ENCODE peak calls at places on chromosomes 1 and 21, in five cellular contexts. One of them, this sample, is unnamed.

GRCh38 chr1:109882288-109883245 is 28.1 kb upstream of the CSF1 start:
- DNase-seq in breast epithelium: no peak
- DNase-seq in thoracic aorta: no peak
- DNase-seq in neural progenitor cell: no peak
- DNase-seq in CD8-positive, alpha-beta memory T cell: no peak
- DNase-seq in this sample: no peak

GRCh38 chr1:207745839-207746767 is 5.8 kb upstream of the CD46 start:
- DNase-seq in neural progenitor cell: no peak
- DNase-seq in breast epithelium: no peak
- DNase-seq in CD8-positive, alpha-beta memory T cell: no peak
- DNase-seq in thoracic aorta: no peak
- DNase-seq in this sample: no peak

GRCh38 chr1:110756506-110756905 is 81.8 kb upstream of the KCNA3 start:
- DNase-seq in neural progenitor cell: no peak
- DNase-seq in CD8-positive, alpha-beta memory T cell: no peak
- DNase-seq in breast epithelium: no peak
- DNase-seq in thoracic aorta: no peak
- DNase-seq in this sample: no peak

GRCh38 chr1:111538343-111539035 is 35.1 kb upstream of the ADORA3 start:
- DNase-seq in breast epithelium: no peak
- DNase-seq in thoracic aorta: no peak
- DNase-seq in neural progenitor cell: no peak
- DNase-seq in CD8-positive, alpha-beta memory T cell: no peak
- DNase-seq in this sample: no peak

GRCh38 chr1:221823566-221823965 is 81.7 kb upstream of the DUSP10 start:
- DNase-seq in CD8-positive, alpha-beta memory T cell: no peak
- DNase-seq in neural progenitor cell: no peak
- DNase-seq in breast epithelium: no peak
- DNase-seq in thoracic aorta: no peak
- DNase-seq in this sample: no peak

GRCh38 chr1:47713960-47714359 is 276.1 kb downstream of the FOXD2 start:
- DNase-seq in thoracic aorta: no peak
- DNase-seq in breast epithelium: no peak
- DNase-seq in neural progenitor cell: no peak
- DNase-seq in CD8-positive, alpha-beta memory T cell: no peak
- DNase-seq in this sample: no peak

GRCh38 chr21:34971656-34972055 is 77.4 kb downstream of the RUNX1 start:
- DNase-seq in thoracic aorta: no peak
- DNase-seq in neural progenitor cell: no peak
- DNase-seq in breast epithelium: no peak
- DNase-seq in CD8-positive, alpha-beta memory T cell: no peak
- DNase-seq in this sample: no peak

GRCh38 chr1:184272178-184272866 is 114.5 kb upstream of the C1orf21 start:
- DNase-seq in neural progenitor cell: no peak
- DNase-seq in breast epithelium: no peak
- DNase-seq in thoracic aorta: no peak
- DNase-seq in CD8-positive, alpha-beta memory T cell: no peak
- DNase-seq in this sample: no peak

GRCh38 chr1:145946477-145946986 is 11.3 kb downstream of the LIX1L start:
- DNase-seq in thoracic aorta: no peak
- DNase-seq in breast epithelium: no peak
- DNase-seq in CD8-positive, alpha-beta memory T cell: no peak
- DNase-seq in neural progenitor cell: no peak
- DNase-seq in this sample: no peak

GRCh38 chr1:246617768-246618167 is 51.5 kb downstream of the CNST start:
- DNase-seq in CD8-positive, alpha-beta memory T cell: no peak
- DNase-seq in neural progenitor cell: no peak
- DNase-seq in thoracic aorta: no peak
- DNase-seq in breast epithelium: no peak
- DNase-seq in this sample: no peak

GRCh38 chr1:219959540-219960208 is 31.3 kb upstream of the SLC30A10 start:
- DNase-seq in CD8-positive, alpha-beta memory T cell: no peak
- DNase-seq in neural progenitor cell: no peak
- DNase-seq in thoracic aorta: no peak
- DNase-seq in breast epithelium: no peak
- DNase-seq in this sample: no peak

GRCh38 chr1:170776777-170777176 is 112.8 kb downstream of the PRRX1 start:
- DNase-seq in CD8-positive, alpha-beta memory T cell: no peak
- DNase-seq in breast epithelium: no peak
- DNase-seq in neural progenitor cell: no peak
- DNase-seq in thoracic aorta: no peak
- DNase-seq in this sample: no peak

GRCh38 chr1:205733438-205734175 is 16.4 kb downstream of the NUCKS1 start:
- DNase-seq in thoracic aorta: no peak
- DNase-seq in CD8-positive, alpha-beta memory T cell: no peak
- DNase-seq in neural progenitor cell: no peak
- DNase-seq in breast epithelium: no peak
- DNase-seq in this sample: no peak

GRCh38 chr1:155082301-155082940 is 3.8 kb downstream of the EFNA3 start:
- DNase-seq in breast epithelium: no peak
- DNase-seq in neural progenitor cell: peak; percentile 51
- DNase-seq in CD8-positive, alpha-beta memory T cell: no peak
- DNase-seq in thoracic aorta: no peak
- DNase-seq in this sample: no peak

GRCh38 chr1:199646761-199647160 is 380.7 kb upstream of the NR5A2 start:
- DNase-seq in thoracic aorta: no peak
- DNase-seq in CD8-positive, alpha-beta memory T cell: no peak
- DNase-seq in neural progenitor cell: no peak
- DNase-seq in breast epithelium: no peak
- DNase-seq in this sample: no peak

DNA sequence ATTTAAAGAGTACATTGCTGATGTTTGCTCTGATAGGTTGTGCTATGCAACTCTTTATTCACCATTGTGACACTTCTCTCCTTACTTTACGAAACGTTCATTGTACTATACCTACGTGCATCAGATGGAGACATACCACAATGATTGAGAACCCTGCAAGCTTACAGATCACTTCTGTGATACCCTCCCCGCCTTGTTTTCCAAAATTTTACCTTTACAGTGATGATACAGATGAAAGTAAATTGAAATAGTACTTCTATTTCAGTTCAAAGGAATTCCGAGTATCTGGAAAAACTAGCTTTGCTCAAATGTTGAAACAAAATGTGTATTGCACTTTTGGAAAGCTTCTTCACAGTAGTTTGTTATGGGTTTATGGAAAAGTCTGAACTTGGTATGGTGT is 3.3 kb downstream of the OR14K1 start:
- DNase-seq in thoracic aorta: no peak
- DNase-seq in CD8-positive, alpha-beta memory T cell: no peak
- DNase-seq in breast epithelium: no peak
- DNase-seq in neural progenitor cell: no peak
- DNase-seq in this sample: no peak
- H3K9me3 ChIP-seq in thoracic aorta: no peaks in the 10 kb centered on the region
- H3K9me3 ChIP-seq in CD8-positive, alpha-beta memory T cell: no peaks in the 10 kb centered on the region
- H3K9me3 ChIP-seq in breast epithelium: no peaks in the 10 kb centered on the region
- H3K9me3 ChIP-seq in neural progenitor cell: peaks cover 53% of the 10 kb centered on the region
- H3K9me3 ChIP-seq in this sample: no peaks in the 10 kb centered on the region

GRCh38 chr1:215198021-215198420 is 115.5 kb downstream of the KCNK2 start:
- DNase-seq in breast epithelium: no peak
- DNase-seq in neural progenitor cell: no peak
- DNase-seq in CD8-positive, alpha-beta memory T cell: no peak
- DNase-seq in thoracic aorta: no peak
- DNase-seq in this sample: no peak

GRCh38 chr1:215201301-215201700 is 118.8 kb downstream of the KCNK2 start:
- DNase-seq in neural progenitor cell: no peak
- DNase-seq in CD8-positive, alpha-beta memory T cell: no peak
- DNase-seq in thoracic aorta: no peak
- DNase-seq in breast epithelium: no peak
- DNase-seq in this sample: no peak

GRCh38 chr1:215200121-215200520 is 117.6 kb downstream of the KCNK2 start:
- DNase-seq in breast epithelium: no peak
- DNase-seq in neural progenitor cell: no peak
- DNase-seq in CD8-positive, alpha-beta memory T cell: no peak
- DNase-seq in thoracic aorta: no peak
- DNase-seq in this sample: no peak
- H3K9me3 ChIP-seq in breast epithelium: no peaks in the 10 kb centered on the region
- H3K9me3 ChIP-seq in neural progenitor cell: no peaks in the 10 kb centered on the region
- H3K9me3 ChIP-seq in CD8-positive, alpha-beta memory T cell: no peaks in the 10 kb centered on the region
- H3K9me3 ChIP-seq in thoracic aorta: no peaks in the 10 kb centered on the region
- H3K9me3 ChIP-seq in this sample: no peaks in the 10 kb centered on the region

DNA sequence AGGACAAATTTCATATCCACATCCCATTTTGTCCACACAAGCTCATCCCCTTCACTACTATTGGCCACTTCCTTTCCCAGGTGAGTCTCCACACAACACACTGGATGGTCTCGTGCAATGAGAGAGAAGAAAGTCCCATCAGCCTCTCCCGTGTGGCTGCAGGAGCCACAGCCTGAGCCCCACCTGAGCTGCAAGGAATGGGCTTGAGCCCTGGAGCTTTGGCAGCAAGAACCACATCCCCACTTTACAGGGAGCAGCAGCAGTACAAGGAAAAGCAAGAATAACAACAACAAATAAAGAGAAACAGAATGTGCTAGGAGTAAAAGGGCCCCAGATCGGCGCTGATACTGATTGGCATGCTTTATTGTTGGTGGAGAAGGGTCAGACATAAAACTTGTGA is 117.7 kb downstream of the TPTE start:
- DNase-seq in thoracic aorta: no peak
- DNase-seq in neural progenitor cell: no peak
- DNase-seq in CD8-positive, alpha-beta memory T cell: no peak
- DNase-seq in breast epithelium: no peak
- DNase-seq in this sample: no peak
- H3K9me3 ChIP-seq in thoracic aorta: peaks cover 17% of the 10 kb centered on the region
- H3K9me3 ChIP-seq in neural progenitor cell: peaks cover 74% of the 10 kb centered on the region
- H3K9me3 ChIP-seq in CD8-positive, alpha-beta memory T cell: peaks cover 7% of the 10 kb centered on the region
- H3K9me3 ChIP-seq in breast epithelium: peaks cover 50% of the 10 kb centered on the region
- H3K9me3 ChIP-seq in this sample: peaks cover 6% of the 10 kb centered on the region

GRCh38 chr1:2867861-2868260 is 66.4 kb upstream of the TTC34 start:
- DNase-seq in breast epithelium: no peak
- DNase-seq in neural progenitor cell: no peak
- DNase-seq in thoracic aorta: no peak
- DNase-seq in CD8-positive, alpha-beta memory T cell: no peak
- DNase-seq in this sample: no peak

GRCh38 chr1:2867087-2867425 is 65.6 kb upstream of the TTC34 start:
- DNase-seq in breast epithelium: no peak
- DNase-seq in CD8-positive, alpha-beta memory T cell: no peak
- DNase-seq in thoracic aorta: no peak
- DNase-seq in neural progenitor cell: no peak
- DNase-seq in this sample: no peak

GRCh38 chr1:2865571-2866414 is 64.3 kb upstream of the TTC34 start:
- DNase-seq in CD8-positive, alpha-beta memory T cell: no peak
- DNase-seq in neural progenitor cell: no peak
- DNase-seq in thoracic aorta: no peak
- DNase-seq in breast epithelium: no peak
- DNase-seq in this sample: no peak

GRCh38 chr1:2865000-2865399 is 63.5 kb upstream of the TTC34 start:
- DNase-seq in thoracic aorta: no peak
- DNase-seq in CD8-positive, alpha-beta memory T cell: no peak
- DNase-seq in breast epithelium: no peak
- DNase-seq in neural progenitor cell: no peak
- DNase-seq in this sample: no peak

GRCh38 chr1:2866415-2867086 is 65.1 kb upstream of the TTC34 start:
- DNase-seq in CD8-positive, alpha-beta memory T cell: no peak
- DNase-seq in thoracic aorta: no peak
- DNase-seq in neural progenitor cell: no peak
- DNase-seq in breast epithelium: no peak
- DNase-seq in this sample: no peak
- H3K9me3 ChIP-seq in CD8-positive, alpha-beta memory T cell: peaks cover 5% of the 10 kb centered on the region
- H3K9me3 ChIP-seq in thoracic aorta: peaks cover 8% of the 10 kb centered on the region
- H3K9me3 ChIP-seq in neural progenitor cell: peaks cover 5% of the 10 kb centered on the region
- H3K9me3 ChIP-seq in breast epithelium: peaks cover 20% of the 10 kb centered on the region
- H3K9me3 ChIP-seq in this sample: peaks cover 2% of the 10 kb centered on the region

GRCh38 chr1:32411261-32411660 is 17.0 kb upstream of the BSDC1 start:
- DNase-seq in CD8-positive, alpha-beta memory T cell: no peak
- DNase-seq in thoracic aorta: no peak
- DNase-seq in breast epithelium: no peak
- DNase-seq in neural progenitor cell: no peak
- DNase-seq in this sample: no peak

GRCh38 chr1:32413507-32414185 is 19.4 kb upstream of the BSDC1 start:
- DNase-seq in breast epithelium: no peak
- DNase-seq in neural progenitor cell: peak; percentile 79
- DNase-seq in CD8-positive, alpha-beta memory T cell: peak; percentile 67
- DNase-seq in thoracic aorta: peak; percentile 36
- DNase-seq in this sample: peak; percentile 43

GRCh38 chr1:32414186-32414886 is 20.1 kb upstream of the BSDC1 start:
- DNase-seq in CD8-positive, alpha-beta memory T cell: no peak
- DNase-seq in thoracic aorta: no peak
- DNase-seq in neural progenitor cell: no peak
- DNase-seq in breast epithelium: no peak
- DNase-seq in this sample: no peak
- H3K9me3 ChIP-seq in CD8-positive, alpha-beta memory T cell: no peaks in the 10 kb centered on the region
- H3K9me3 ChIP-seq in thoracic aorta: no peaks in the 10 kb centered on the region
- H3K9me3 ChIP-seq in neural progenitor cell: peaks cover 10% of the 10 kb centered on the region
- H3K9me3 ChIP-seq in breast epithelium: peaks cover 5% of the 10 kb centered on the region
- H3K9me3 ChIP-seq in this sample: no peaks in the 10 kb centered on the region

GRCh38 chr1:212101735-212102134 is 66.2 kb downstream of the DTL start:
- DNase-seq in breast epithelium: no peak
- DNase-seq in CD8-positive, alpha-beta memory T cell: no peak
- DNase-seq in thoracic aorta: no peak
- DNase-seq in neural progenitor cell: no peak
- DNase-seq in this sample: no peak

GRCh38 chr1:212098771-212099170 is 63.2 kb downstream of the DTL start:
- DNase-seq in thoracic aorta: no peak
- DNase-seq in neural progenitor cell: no peak
- DNase-seq in CD8-positive, alpha-beta memory T cell: no peak
- DNase-seq in breast epithelium: no peak
- DNase-seq in this sample: no peak

GRCh38 chr1:212097360-212097759 is 61.8 kb downstream of the DTL start:
- DNase-seq in thoracic aorta: no peak
- DNase-seq in breast epithelium: no peak
- DNase-seq in CD8-positive, alpha-beta memory T cell: no peak
- DNase-seq in neural progenitor cell: no peak
- DNase-seq in this sample: no peak

GRCh38 chr1:212098340-212098739 is 62.8 kb downstream of the DTL start:
- DNase-seq in thoracic aorta: no peak
- DNase-seq in CD8-positive, alpha-beta memory T cell: no peak
- DNase-seq in breast epithelium: no peak
- DNase-seq in neural progenitor cell: peak; percentile 7
- DNase-seq in this sample: no peak
- H3K9me3 ChIP-seq in thoracic aorta: no peaks in the 10 kb centered on the region
- H3K9me3 ChIP-seq in CD8-positive, alpha-beta memory T cell: peaks cover 5% of the 10 kb centered on the region
- H3K9me3 ChIP-seq in breast epithelium: no peaks in the 10 kb centered on the region
- H3K9me3 ChIP-seq in neural progenitor cell: no peaks in the 10 kb centered on the region
- H3K9me3 ChIP-seq in this sample: no peaks in the 10 kb centered on the region

DNA sequence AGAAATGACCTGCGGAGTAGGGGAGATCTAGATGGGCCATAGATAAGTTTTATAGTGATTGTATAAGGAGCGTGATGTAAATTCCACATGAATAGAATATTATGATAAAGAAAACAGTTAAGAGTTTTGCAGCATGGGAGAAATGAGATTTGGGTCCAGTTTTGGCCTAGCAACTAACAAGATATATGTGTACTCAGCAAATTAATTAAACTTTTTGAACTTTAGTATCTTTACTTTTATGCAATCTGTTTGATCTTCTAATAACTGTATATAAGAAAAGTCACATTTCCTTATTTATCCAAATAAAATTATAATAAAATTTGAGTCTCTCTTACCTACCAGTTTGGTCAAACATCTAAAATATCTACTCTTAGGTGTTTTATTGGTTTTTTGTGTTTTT is 1011.8 kb upstream of the NCAM2 start:
- DNase-seq in breast epithelium: no peak
- DNase-seq in neural progenitor cell: no peak
- DNase-seq in CD8-positive, alpha-beta memory T cell: no peak
- DNase-seq in thoracic aorta: no peak
- DNase-seq in this sample: no peak
- H3K9me3 ChIP-seq in breast epithelium: no peaks in the 10 kb centered on the region
- H3K9me3 ChIP-seq in neural progenitor cell: no peaks in the 10 kb centered on the region
- H3K9me3 ChIP-seq in CD8-positive, alpha-beta memory T cell: no peaks in the 10 kb centered on the region
- H3K9me3 ChIP-seq in thoracic aorta: no peaks in the 10 kb centered on the region
- H3K9me3 ChIP-seq in this sample: no peaks in the 10 kb centered on the region

This sample was measured in T-helper 17 cell.